ENCODE peak calls at places on chromosomes 12 and 14, in ten cellular contexts. I is hypothalamus; Q is activated CD4-positive, alpha-beta T cell treated with anti-CD3 and anti-CD28 coated beads, Interleukin-2, amount 50 U/mL, for 1 hour; H is EL; K is NCI-H187 treated with DMSO at 0.1 percent for 48 hours; F is naive thymus-derived CD4-positive, alpha-beta T cell; G is stimulated activated CD4-positive, alpha-beta T cell treated with anti-CD3 and anti-CD28 coated beads, TNF-alpha, amount 100 ng/mL, for 48 hours; J is GM20000; D is GM19239; N is fibroblast of the aortic adventitia. W is an unnamed sample.

GRCh38 chr14:74190910-74191575 is 48.2 kb upstream of the VSX2 start:
- DNase-seq in I (no peak), Q (no peak), H (no peak), K (no peak), F (no peak), G (no peak), J (no peak), D (no peak), N (no peak), W (no peak)

GRCh38 chr12:94114166-94114565 is 34.2 kb upstream of the PLXNC1 start:
- DNase-seq in I (no peak), Q (no peak), H (no peak), K (no peak), F (no peak), G (no peak), J (no peak), D (no peak), N (no peak), W (no peak)

GRCh38 chr12:62692884-62693283 is 226.3 kb downstream of the MON2 start:
- DNase-seq in I (no peak), Q (no peak), H (peak; percentile 83), K (no peak), F (no peak), G (no peak), J (no peak), D (no peak), N (peak; percentile 96), W (no peak)

GRCh38 chr12:56120158-56120846 is 2.2 kb downstream of the ZC3H10 start:
- DNase-seq in I (no peak), Q (no peak), H (no peak), K (no peak), F (no peak), G (no peak), J (no peak), D (no peak), N (no peak), W (no peak)

GRCh38 chr14:61064866-61065265 is 83.8 kb downstream of the SLC38A6 start:
- DNase-seq in I (no peak), Q (no peak), H (no peak), K (no peak), F (no peak), G (no peak), J (no peak), D (no peak), N (no peak), W (no peak)

GRCh38 chr14:97634786-97635185 is 837.6 kb downstream of the VRK1 start:
- DNase-seq in I (no peak), Q (peak; percentile 34), H (no peak), K (no peak), F (peak; percentile 65), G (no peak), J (no peak), D (no peak), N (no peak), W (no peak)

GRCh38 chr14:77516111-77516510 is 17.5 kb upstream of the ISM2 start:
- DNase-seq in I (no peak), Q (no peak), H (no peak), K (no peak), F (no peak), G (no peak), J (no peak), D (no peak), N (peak; percentile 25), W (no peak)

GRCh38 chr14:90911121-90911520 is 94.9 kb upstream of the TTC7B start:
- DNase-seq in I (no peak), Q (no peak), H (peak; percentile 8), K (no peak), F (no peak), G (no peak), J (no peak), D (no peak), N (no peak), W (no peak)

GRCh38 chr12:56979628-56980027 is 22.2 kb upstream of the RDH16 start:
- DNase-seq in I (no peak), Q (no peak), H (no peak), K (no peak), F (no peak), G (no peak), J (no peak), D (no peak), N (no peak), W (no peak)

GRCh38 chr14:104387000-104387384 is 192.6 kb upstream of the C14orf180 start:
- DNase-seq in I (no peak), Q (no peak), H (no peak), K (no peak), F (no peak), G (no peak), J (peak; percentile 79), D (no peak), N (no peak), W (no peak)

GRCh38 chr12:92759634-92760268 is 57.0 kb downstream of the PLEKHG7 start:
- DNase-seq in I (no peak), Q (no peak), H (peak; percentile 95), K (no peak), F (no peak), G (no peak), J (no peak), D (no peak), N (peak; percentile 93), W (no peak)

GRCh38 chr12:12153596-12153995 is 82.9 kb downstream of the BCL2L14 start:
- DNase-seq in I (no peak), Q (no peak), H (no peak), K (no peak), F (no peak), G (no peak), J (no peak), D (no peak), N (no peak), W (no peak)

W was measured in Peyer's patch.